ENCODE peak calls at places on chromosome 1, in six cellular contexts. P is heart left ventricle, X is Calu3, F is progenitor cell of endocrine pancreas, L is pancreas, M is epithelial cell of esophagus. C is an unnamed sample.

GRCh38 chr1:32494711-32495337 is 30.0 kb downstream of the ZBTB8B start:
- DNase-seq in P (no peak), X (no peak), F (no peak), L (no peak), M (no peak), C (no peak)

GRCh38 chr1:2830761-2831425 is 29.4 kb upstream of the TTC34 start:
- DNase-seq in P (no peak), X (no peak), F (no peak), L (peak), M (no peak), C (no peak)

GRCh38 chr1:21254335-21254951 is 35.8 kb downstream of the ECE1 start:
- DNase-seq in P (no peak), X (no peak), F (no peak), L (no peak), M (no peak), C (no peak)

GRCh38 chr1:86018311-86018923 is 138.2 kb downstream of the COL24A1 start:
- DNase-seq in P (no peak), X (peak), F (no peak), L (no peak), M (peak), C (no peak)

GRCh38 chr1:89363196-89363595 is 663 bp upstream of the GBP6 start:
- DNase-seq in P (no peak), X (no peak), F (no peak), L (no peak), M (peak), C (no peak)

GRCh38 chr1:8791819-8792218 is 25.6 kb downstream of the RERE start:
- DNase-seq in P (no peak), X (no peak), F (no peak), L (no peak), M (no peak), C (no peak)

GRCh38 chr1:77509051-77509492 is 173.4 kb downstream of the ZZZ3 start:
- DNase-seq in P (no peak), X (no peak), F (no peak), L (no peak), M (no peak), C (no peak)

GRCh38 chr1:32992489-32993214 is 28.0 kb upstream of the RNF19B start:
- DNase-seq in P (peak), X (peak), F (peak), L (peak), M (peak), C (peak)

GRCh38 chr1:24142546-24143431 is at the start of gene IL22RA1:
- DNase-seq in P (no peak), X (peak), F (no peak), L (peak), M (peak), C (no peak)

GRCh38 chr1:99681583-99681982 is 35.7 kb downstream of the PALMD start:
- DNase-seq in P (no peak), X (no peak), F (no peak), L (no peak), M (no peak), C (no peak)

GRCh38 chr1:198118136-198118535 is 38.7 kb upstream of the NEK7 start:
- DNase-seq in P (peak), X (no peak), F (no peak), L (no peak), M (peak), C (peak)

GRCh38 chr1:229557913-229558414 is 543 bp downstream of the ABCB10 start:
- DNase-seq in P (peak), X (peak), F (peak), L (peak), M (peak), C (no peak)

GRCh38 chr1:9593147-9593491 is 4.4 kb downstream of the TMEM201 start:
- DNase-seq in P (no peak), X (no peak), F (no peak), L (no peak), M (no peak), C (no peak)

GRCh38 chr1:55310517-55310927 is 95.4 kb upstream of the USP24 start:
- DNase-seq in P (no peak), X (no peak), F (no peak), L (no peak), M (peak), C (no peak)

GRCh38 chr1:101237229-101237837 is 514 bp downstream of the S1PR1 start:
- DNase-seq in P (no peak), X (no peak), F (no peak), L (no peak), M (peak), C (peak)

GRCh38 chr1:174818951-174819350 is 180.8 kb upstream of the CACYBP start:
- DNase-seq in P (no peak), X (peak), F (no peak), L (no peak), M (peak), C (no peak)

GRCh38 chr1:86616871-86617270 is 70.0 kb downstream of the CLCA4 start:
- DNase-seq in P (no peak), X (peak), F (no peak), L (no peak), M (peak), C (no peak)

GRCh38 chr1:24255226-24255625 is 63.9 kb upstream of the GRHL3 start:
- DNase-seq in P (no peak), X (no peak), F (no peak), L (no peak), M (no peak), C (no peak)

GRCh38 chr1:156282143-156282478 is 514 bp downstream of the SMG5 start:
- DNase-seq in P (no peak), X (no peak), F (no peak), L (no peak), M (peak), C (no peak)

GRCh38 chr1:150235852-150236613 is at the start of gene ANP32E:
- DNase-seq in P (peak), X (peak), F (peak), L (peak), M (peak), C (peak)

GRCh38 chr1:150234647-150235435 is 1.1 kb downstream of the ANP32E start:
- DNase-seq in P (peak), X (peak), F (peak), L (peak), M (peak), C (peak)

GRCh38 chr1:150236614-150236934 is 662 bp upstream of the ANP32E start:
- DNase-seq in P (no peak), X (no peak), F (no peak), L (no peak), M (no peak), C (no peak)

GRCh38 chr1:150234309-150234646 is 1.6 kb downstream of the ANP32E start:
- DNase-seq in P (no peak), X (no peak), F (no peak), L (no peak), M (no peak), C (no peak)

GRCh38 chr1:150235436-150235851 is 468 bp downstream of the ANP32E start:
- DNase-seq in P (no peak), X (no peak), F (no peak), L (no peak), M (peak), C (no peak)
- TF ChIP-seq CTCF in P (no peak), X (no peak), F (no peak), L (no peak), M (no peak), C (no peak)

GRCh38 chr1:203287109-203287893 is 18.0 kb upstream of the BTG2 start:
- DNase-seq in P (peak), X (no peak), F (no peak), L (peak), M (no peak), C (no peak)

GRCh38 chr1:203287896-203288295 is 17.4 kb upstream of the BTG2 start:
- DNase-seq in P (no peak), X (no peak), F (no peak), L (no peak), M (no peak), C (no peak)

GRCh38 chr1:203288351-203288894 is 16.9 kb upstream of the BTG2 start:
- DNase-seq in P (no peak), X (no peak), F (no peak), L (no peak), M (no peak), C (no peak)

GRCh38 chr1:203284411-203285208 is 20.7 kb upstream of the BTG2 start:
- DNase-seq in P (no peak), X (no peak), F (no peak), L (no peak), M (no peak), C (no peak)

DNA sequence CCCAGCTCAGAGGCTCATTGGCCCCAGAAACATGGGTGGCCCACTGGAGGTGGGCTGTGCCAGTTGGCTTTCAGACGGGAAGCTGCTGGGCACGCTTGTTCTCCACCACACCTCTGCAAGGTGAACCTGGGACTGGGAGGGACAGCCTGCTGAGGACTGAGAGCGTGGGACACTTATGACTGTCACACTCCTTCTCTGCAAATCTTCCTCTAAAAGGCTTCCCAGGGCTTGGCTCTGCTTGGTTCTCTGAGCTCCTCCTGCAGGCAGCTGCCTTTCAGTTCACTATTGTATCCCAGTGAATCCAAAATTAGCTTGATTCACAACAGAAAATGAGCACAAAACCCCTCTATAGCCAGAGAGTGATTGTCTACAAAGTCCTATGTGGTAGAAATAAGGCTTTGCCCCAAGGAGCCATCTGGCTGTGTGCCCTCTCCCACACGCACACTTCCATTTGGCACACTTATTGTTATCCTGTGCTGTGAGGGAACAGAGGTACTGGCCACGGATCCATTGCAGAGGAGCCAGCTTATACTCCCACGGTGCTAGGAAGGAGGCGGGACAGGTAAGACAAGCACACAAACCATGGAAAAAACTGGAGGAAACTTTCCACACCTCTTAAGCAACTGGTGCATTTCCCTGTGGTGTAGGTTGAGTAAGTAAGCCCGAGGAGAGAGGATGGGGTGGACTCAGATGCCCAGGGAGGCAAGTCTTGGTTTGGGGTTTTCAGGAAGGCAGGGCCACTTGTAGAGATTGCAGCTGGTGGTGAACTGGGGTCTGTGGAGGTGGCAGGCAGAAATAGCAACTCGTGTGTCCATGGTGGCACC is 18.9 kb upstream of the BTG2 start:
- DNase-seq in P (no peak), X (no peak), F (no peak), L (no peak), M (peak), C (no peak)
- TF ChIP-seq CTCF in P (peak), X (no peak), F (no peak), L (no peak), M (peak), C (no peak)

GRCh38 chr1:59431566-59432294 is 134.8 kb downstream of the FGGY start:
- DNase-seq in P (no peak), X (peak), F (no peak), L (no peak), M (peak), C (no peak)
- TF ChIP-seq CTCF in P (no peak), X (no peak), F (no peak), L (no peak), M (no peak), C (no peak)

GRCh38 chr1:218361298-218362065 is 16.3 kb downstream of the TGFB2 start:
- DNase-seq in P (no peak), X (no peak), F (no peak), L (no peak), M (peak), C (no peak)
- TF ChIP-seq CTCF in P (peak), X (peak), F (peak), L (no peak), M (peak), C (no peak)

GRCh38 chr1:202561240-202561639 is 149.0 kb downstream of the SYT2 start:
- DNase-seq in P (no peak), X (no peak), F (no peak), L (no peak), M (no peak), C (no peak)

GRCh38 chr1:202563818-202564217 is 146.4 kb downstream of the SYT2 start:
- DNase-seq in P (no peak), X (no peak), F (no peak), L (no peak), M (no peak), C (no peak)

GRCh38 chr1:202564958-202565497 is 145.2 kb downstream of the SYT2 start:
- DNase-seq in P (no peak), X (no peak), F (no peak), L (no peak), M (no peak), C (no peak)

GRCh38 chr1:202562443-202563060 is 147.7 kb downstream of the SYT2 start:
- DNase-seq in P (no peak), X (no peak), F (no peak), L (no peak), M (no peak), C (no peak)

GRCh38 chr1:202561726-202562442 is 148.4 kb downstream of the SYT2 start:
- DNase-seq in P (no peak), X (no peak), F (no peak), L (no peak), M (no peak), C (no peak)
- TF ChIP-seq CTCF in P (peak), X (no peak), F (peak), L (no peak), M (peak), C (no peak)

GRCh38 chr1:187928717-187929116 is 1100.0 kb downstream of the PLA2G4A start:
- DNase-seq in P (no peak), X (no peak), F (no peak), L (no peak), M (no peak), C (no peak)

GRCh38 chr1:187931781-187932180 is 1103.0 kb downstream of the PLA2G4A start:
- DNase-seq in P (no peak), X (no peak), F (no peak), L (no peak), M (no peak), C (no peak)

GRCh38 chr1:187933562-187934419 is 1105.0 kb downstream of the PLA2G4A start:
- DNase-seq in P (no peak), X (no peak), F (no peak), L (no peak), M (no peak), C (no peak)

GRCh38 chr1:187924252-187924651 is 1095.5 kb downstream of the PLA2G4A start:
- DNase-seq in P (no peak), X (no peak), F (no peak), L (no peak), M (no peak), C (no peak)

GRCh38 chr1:187928288-187928687 is 1099.5 kb downstream of the PLA2G4A start:
- DNase-seq in P (no peak), X (peak), F (no peak), L (no peak), M (peak), C (no peak)
- TF ChIP-seq CTCF in P (peak), X (no peak), F (peak), L (no peak), M (peak), C (no peak)

DNA sequence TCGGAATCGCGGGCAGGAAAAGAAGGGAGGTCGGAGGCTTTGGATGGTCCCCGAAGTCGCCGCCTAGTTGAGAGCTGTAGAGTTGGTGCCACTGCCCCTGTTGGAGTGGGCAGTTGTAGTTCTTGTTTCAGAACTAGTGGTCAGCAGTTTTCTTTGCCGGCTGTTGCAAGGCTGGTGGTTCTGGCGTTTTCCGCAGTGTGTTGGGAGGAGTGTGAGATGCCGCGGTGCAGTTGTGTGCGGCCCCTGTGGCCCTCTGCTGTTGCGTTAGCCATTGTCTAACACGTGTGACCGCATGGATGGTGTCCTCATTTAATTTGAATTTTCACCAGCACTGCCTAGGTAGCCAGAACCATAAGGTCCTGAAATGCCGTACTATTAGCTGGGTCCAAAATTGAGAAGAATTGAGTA is 1.4 kb downstream of the ARF1 start:
- DNase-seq in P (peak), X (no peak), F (no peak), L (peak), M (no peak), C (no peak)
- TF ChIP-seq CTCF in P (no peak), X (no peak), F (no peak), L (no peak), M (no peak), C (no peak)

DNA sequence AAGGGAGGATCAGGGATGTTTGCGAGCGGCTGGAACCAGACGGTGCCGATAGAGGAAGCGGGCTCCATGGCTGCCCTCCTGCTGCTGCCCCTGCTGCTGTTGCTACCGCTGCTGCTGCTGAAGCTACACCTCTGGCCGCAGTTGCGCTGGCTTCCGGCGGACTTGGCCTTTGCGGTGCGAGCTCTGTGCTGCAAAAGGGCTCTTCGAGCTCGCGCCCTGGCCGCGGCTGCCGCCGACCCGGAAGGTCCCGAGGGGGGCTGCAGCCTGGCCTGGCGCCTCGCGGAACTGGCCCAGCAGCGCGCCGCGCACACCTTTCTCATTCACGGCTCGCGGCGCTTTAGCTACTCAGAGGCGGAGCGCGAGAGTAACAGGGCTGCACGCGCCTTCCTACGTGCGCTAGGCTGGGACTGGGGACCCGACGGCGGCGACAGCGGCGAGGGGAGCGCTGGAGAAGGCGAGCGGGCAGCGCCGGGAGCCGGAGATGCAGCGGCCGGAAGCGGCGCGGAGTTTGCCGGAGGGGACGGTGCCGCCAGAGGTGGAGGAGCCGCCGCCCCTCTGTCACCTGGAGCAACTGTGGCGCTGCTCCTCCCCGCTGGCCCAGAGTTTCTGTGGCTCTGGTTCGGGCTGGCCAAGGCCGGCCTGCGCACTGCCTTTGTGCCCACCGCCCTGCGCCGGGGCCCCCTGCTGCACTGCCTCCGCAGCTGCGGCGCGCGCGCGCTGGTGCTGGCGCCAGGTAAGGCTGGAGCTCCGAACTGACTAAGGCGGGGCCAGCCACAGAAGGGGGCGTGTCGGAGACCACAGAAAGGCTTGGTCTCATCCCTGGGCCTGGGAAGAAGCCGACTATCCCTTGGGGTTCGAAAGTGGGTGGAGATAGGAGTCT is 465 bp downstream of the SLC27A3 start:
- DNase-seq in P (peak), X (peak), F (peak), L (peak), M (peak), C (no peak)
- TF ChIP-seq CTCF in P (no peak), X (no peak), F (peak), L (no peak), M (no peak), C (no peak)

GRCh38 chr1:204837440-204838084 is 33.1 kb upstream of the NFASC start:
- DNase-seq in P (no peak), X (peak), F (peak), L (no peak), M (peak), C (no peak)
- TF ChIP-seq CTCF in P (no peak), X (no peak), F (peak), L (no peak), M (no peak), C (no peak)